ENCODE peak calls at places on chromosome 14, in seven cellular contexts. P is A549, Q is mesendoderm, U is GM23248, M is GM23338, I is DND-41, T is neural progenitor cell. B is an unnamed sample.

GRCh38 chr14:100398044-100398443 is 74.9 kb downstream of the SLC25A47 start:
- DNase-seq in P (no peak), Q (peak), U (no peak), M (no peak), I (no peak), T (peak), B (peak)

GRCh38 chr14:92649934-92650545 is 98.4 kb downstream of the LGMN start:
- DNase-seq in P (no peak), Q (no peak), U (peak), M (no peak), I (no peak), T (no peak), B (no peak)

GRCh38 chr14:81400202-81400678 is at the start of gene STON2:
- DNase-seq in P (peak), Q (no peak), U (peak), M (no peak), I (peak), T (no peak), B (no peak)

GRCh38 chr14:105849933-105850626 is 323.7 kb downstream of the TMEM121 start:
- DNase-seq in P (no peak), Q (no peak), U (no peak), M (no peak), I (no peak), T (no peak), B (no peak)

GRCh38 chr14:94914191-94914590 is 144.3 kb upstream of the GSC start:
- DNase-seq in P (no peak), Q (no peak), U (no peak), M (no peak), I (no peak), T (no peak), B (no peak)

GRCh38 chr14:67395086-67395875 is 16.7 kb downstream of the PLEK2 start:
- DNase-seq in P (no peak), Q (no peak), U (no peak), M (no peak), I (no peak), T (no peak), B (no peak)

GRCh38 chr14:99672506-99673327 is 11.4 kb upstream of the CYP46A1 start:
- DNase-seq in P (no peak), Q (peak), U (no peak), M (peak), I (no peak), T (no peak), B (no peak)

GRCh38 chr14:64438181-64438839 is 27.0 kb upstream of the AKAP5 start:
- DNase-seq in P (peak), Q (peak), U (peak), M (no peak), I (no peak), T (no peak), B (peak)

GRCh38 chr14:67077914-67078313 is 111.3 kb upstream of the GARIN2 start:
- DNase-seq in P (no peak), Q (no peak), U (no peak), M (no peak), I (no peak), T (no peak), B (no peak)

GRCh38 chr14:73153272-73153671 is 17.0 kb downstream of the PSEN1 start:
- DNase-seq in P (no peak), Q (no peak), U (peak), M (no peak), I (no peak), T (no peak), B (no peak)

GRCh38 chr14:93937519-93937918 is 10.4 kb downstream of the FAM181A start:
- DNase-seq in P (no peak), Q (no peak), U (no peak), M (no peak), I (no peak), T (no peak), B (no peak)

GRCh38 chr14:59161571-59162175 is 26.8 kb upstream of the DAAM1 start:
- DNase-seq in P (peak), Q (peak), U (peak), M (peak), I (no peak), T (peak), B (peak)

GRCh38 chr14:65880507-65880906 is 468.0 kb downstream of the FUT8 start:
- DNase-seq in P (no peak), Q (no peak), U (peak), M (no peak), I (no peak), T (no peak), B (no peak)

GRCh38 chr14:87149583-87150354 is 843.2 kb downstream of the GALC start:
- DNase-seq in P (no peak), Q (peak), U (peak), M (peak), I (no peak), T (peak), B (no peak)

GRCh38 chr14:87111741-87112140 is 881.2 kb downstream of the GALC start:
- DNase-seq in P (no peak), Q (no peak), U (no peak), M (no peak), I (no peak), T (no peak), B (no peak)

GRCh38 chr14:93103392-93104080 is 12.2 kb downstream of the ITPK1 start:
- DNase-seq in P (no peak), Q (no peak), U (peak), M (no peak), I (peak), T (no peak), B (no peak)

GRCh38 chr14:91755560-91755959 is 23.7 kb upstream of the CATSPERB start:
- DNase-seq in P (no peak), Q (no peak), U (peak), M (no peak), I (no peak), T (no peak), B (peak)

GRCh38 chr14:83556746-83557460 is 1973.0 kb upstream of the FLRT2 start:
- DNase-seq in P (no peak), Q (no peak), U (peak), M (no peak), I (no peak), T (no peak), B (no peak)

GRCh38 chr14:37585101-37585479 is 10.0 kb downstream of the FOXA1 start:
- DNase-seq in P (no peak), Q (peak), U (no peak), M (peak), I (no peak), T (peak), B (peak)

GRCh38 chr14:54342806-54343205 is 54.0 kb upstream of the CDKN3 start:
- DNase-seq in P (no peak), Q (no peak), U (no peak), M (no peak), I (no peak), T (no peak), B (no peak)

DNA sequence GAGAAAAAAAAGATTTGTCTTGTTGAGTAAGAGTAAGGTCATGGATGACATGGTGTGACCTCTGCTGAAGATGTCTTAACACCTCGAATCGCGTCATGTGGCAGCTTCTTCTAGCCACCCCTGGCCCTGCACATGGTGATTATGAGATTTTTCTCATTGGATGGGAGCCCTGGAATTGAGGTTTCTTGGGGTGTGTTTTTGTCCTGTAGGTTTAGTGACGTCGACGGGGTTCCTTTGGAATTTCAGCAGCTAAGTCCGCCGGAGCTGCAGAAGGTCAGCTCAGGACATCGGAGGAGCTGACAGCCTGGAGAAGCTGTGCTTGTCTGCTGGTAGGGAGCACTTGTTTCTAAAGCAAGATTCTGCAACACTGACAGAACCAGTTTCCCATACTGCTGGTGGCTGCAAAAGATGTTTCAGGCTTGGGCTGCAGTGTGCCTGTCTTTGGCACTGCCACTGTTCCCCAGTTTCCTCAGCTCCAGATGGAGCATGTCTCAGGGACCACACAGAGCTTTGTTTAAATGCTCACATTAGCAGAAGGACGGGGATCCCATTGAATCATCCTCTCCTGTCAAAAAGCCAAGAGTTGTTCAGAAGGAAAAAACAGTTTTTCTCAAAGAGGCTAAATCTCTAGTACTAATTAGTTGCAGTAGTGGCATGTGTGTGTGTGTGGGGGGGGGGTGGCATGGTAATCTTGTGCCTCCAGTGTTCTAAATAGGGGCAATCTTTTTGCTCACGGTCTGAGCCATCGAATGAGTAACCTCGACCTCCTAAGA is 5.2 kb upstream of the FOS start:
- DNase-seq in P (no peak), Q (no peak), U (peak), M (no peak), I (no peak), T (no peak), B (peak)
- H3K4me2 ChIP-seq in P (no peak), Q (no peak), U (peak), M (no peak), I (no peak), T (no peak), B (no peak)

GRCh38 chr14:55416866-55417265 is 5.2 kb upstream of the ATG14 start:
- DNase-seq in P (no peak), Q (peak), U (peak), M (peak), I (no peak), T (peak), B (peak)
- H3K4me2 ChIP-seq in P (no peak), Q (no peak), U (no peak), M (no peak), I (no peak), T (no peak), B (no peak)

GRCh38 chr14:74400919-74401503 is 25.0 kb downstream of the SYNDIG1L start:
- DNase-seq in P (no peak), Q (peak), U (no peak), M (peak), I (no peak), T (no peak), B (no peak)

GRCh38 chr14:74402264-74403251 is 23.5 kb downstream of the SYNDIG1L start:
- DNase-seq in P (no peak), Q (no peak), U (no peak), M (no peak), I (no peak), T (no peak), B (no peak)

GRCh38 chr14:74400328-74400727 is 25.7 kb downstream of the SYNDIG1L start:
- DNase-seq in P (peak), Q (peak), U (peak), M (peak), I (no peak), T (peak), B (no peak)

GRCh38 chr14:74403619-74404417 is 22.2 kb downstream of the SYNDIG1L start:
- DNase-seq in P (no peak), Q (no peak), U (no peak), M (no peak), I (no peak), T (no peak), B (no peak)

GRCh38 chr14:74401504-74402241 is 24.3 kb downstream of the SYNDIG1L start:
- DNase-seq in P (no peak), Q (peak), U (peak), M (peak), I (peak), T (peak), B (peak)
- H3K4me2 ChIP-seq in P (no peak), Q (peak), U (no peak), M (peak), I (peak), T (peak), B (peak)

GRCh38 chr14:68844210-68844545 is 51.3 kb upstream of the ZFP36L1 start:
- DNase-seq in P (no peak), Q (no peak), U (no peak), M (no peak), I (no peak), T (no peak), B (no peak)
- H3K4me2 ChIP-seq in P (peak), Q (no peak), U (no peak), M (no peak), I (peak), T (no peak), B (peak)

DNA sequence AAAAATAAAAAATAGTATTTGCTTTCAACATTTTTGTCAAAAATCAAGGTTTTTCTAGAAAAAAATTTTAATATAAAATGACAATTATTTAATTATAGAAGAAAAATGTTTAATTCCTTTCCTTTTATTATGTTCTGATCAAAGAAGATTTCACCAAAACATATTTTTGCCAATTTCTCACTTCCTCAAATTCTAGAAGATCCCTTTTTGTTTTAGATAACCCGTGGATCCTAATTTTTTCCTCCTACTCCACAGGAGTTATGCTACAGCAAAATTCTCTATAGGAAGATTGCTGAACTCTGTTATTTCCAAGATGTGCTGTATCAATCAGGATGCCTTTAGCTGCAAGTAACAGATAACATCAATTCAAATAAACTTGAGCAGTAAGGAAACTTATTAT is 3.7 kb upstream of the SNX6 start:
- DNase-seq in P (no peak), Q (no peak), U (no peak), M (no peak), I (no peak), T (no peak), B (no peak)
- H3K4me2 ChIP-seq in P (no peak), Q (no peak), U (no peak), M (no peak), I (no peak), T (no peak), B (no peak)

DNA sequence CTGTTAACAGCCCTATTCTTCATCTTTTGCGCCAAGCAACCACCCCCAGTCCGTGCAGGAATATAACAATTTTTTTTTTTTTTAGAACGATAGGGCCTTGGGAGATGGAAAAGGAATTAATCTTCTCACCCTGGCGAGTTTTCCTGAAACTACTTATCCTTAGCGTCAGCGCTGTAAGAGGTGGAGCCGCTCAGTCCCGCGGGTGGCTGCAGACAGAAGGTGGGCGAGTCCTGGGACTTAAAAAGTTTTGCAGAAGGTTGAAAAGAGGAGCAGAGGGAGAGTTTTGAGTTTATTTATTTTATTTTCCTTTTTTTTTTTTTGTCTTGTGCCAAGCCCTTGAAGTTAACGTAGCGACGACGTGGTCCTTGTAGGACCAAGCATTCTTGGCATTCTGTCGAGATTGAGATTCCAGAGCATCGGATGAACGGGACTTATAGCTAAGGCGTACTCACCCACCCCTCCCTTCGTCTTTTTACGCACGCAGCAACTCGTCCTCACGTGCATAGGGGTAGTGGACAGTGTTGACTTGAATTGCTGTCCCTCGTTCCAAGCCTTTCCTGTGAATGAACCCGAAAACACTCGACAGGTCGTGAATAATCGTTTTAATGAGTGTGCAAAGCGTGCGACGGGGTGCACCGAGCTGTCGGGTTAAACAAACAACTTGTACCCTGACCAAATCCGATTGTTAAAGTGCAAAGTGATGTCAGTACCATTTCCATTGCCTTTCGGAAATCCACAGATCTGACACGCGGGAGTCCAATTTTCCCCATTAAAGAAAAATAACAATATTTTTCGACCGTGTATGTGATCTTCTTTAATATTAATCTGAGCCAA is 11.4 kb downstream of the FOXG1 start:
- DNase-seq in P (no peak), Q (peak), U (no peak), M (peak), I (no peak), T (peak), B (no peak)
- H3K4me2 ChIP-seq in P (no peak), Q (no peak), U (no peak), M (peak), I (no peak), T (peak), B (no peak)

B was measured in hepatocyte.